ENCODE peak calls at places on chromosome 13, in ten cellular contexts. Y, E, K, B, F, L, J, G, U and T are unnamed samples.

GRCh38 chr13:21897140-21897539 is 226.3 kb downstream of the FGF9 start:
- DNase-seq in Y (no peak), E (no peak), K (no peak), B (no peak), F (no peak), L (no peak), J (no peak), G (no peak), U (no peak), T (no peak)

GRCh38 chr13:97140611-97141010 is 81.5 kb upstream of the MBNL2 start:
- DNase-seq in Y (no peak), E (no peak), K (no peak), B (no peak), F (peak), L (no peak), J (no peak), G (peak), U (peak), T (no peak)

GRCh38 chr13:45728759-45729158 is 26.6 kb downstream of the CBY2 start:
- DNase-seq in Y (peak), E (no peak), K (peak), B (no peak), F (no peak), L (no peak), J (peak), G (no peak), U (no peak), T (peak)

GRCh38 chr13:105139380-105140285 is 1395.8 kb downstream of the EFNB2 start:
- DNase-seq in Y (no peak), E (peak), K (peak), B (peak), F (peak), L (no peak), J (no peak), G (peak), U (peak), T (peak)

GRCh38 chr13:27263438-27263837 is 7.2 kb upstream of the RASL11A start:
- DNase-seq in Y (no peak), E (no peak), K (no peak), B (no peak), F (no peak), L (no peak), J (no peak), G (no peak), U (no peak), T (no peak)

GRCh38 chr13:110680852-110681251 is 25.1 kb downstream of the CARS2 start:
- DNase-seq in Y (no peak), E (no peak), K (peak), B (no peak), F (no peak), L (no peak), J (peak), G (peak), U (no peak), T (peak)

GRCh38 chr13:112053167-112053743 is 13.7 kb upstream of the SOX1 start:
- DNase-seq in Y (no peak), E (no peak), K (no peak), B (no peak), F (no peak), L (no peak), J (no peak), G (no peak), U (no peak), T (no peak)

GRCh38 chr13:30038884-30039283 is 188.5 kb upstream of the UBL3 start:
- DNase-seq in Y (no peak), E (no peak), K (no peak), B (no peak), F (no peak), L (no peak), J (no peak), G (no peak), U (peak), T (no peak)

GRCh38 chr13:37657134-37657533 is 58.6 kb upstream of the POSTN start:
- DNase-seq in Y (no peak), E (no peak), K (no peak), B (no peak), F (peak), L (no peak), J (no peak), G (peak), U (peak), T (no peak)

GRCh38 chr13:26460652-26461051 is 96.8 kb upstream of the WASF3 start:
- DNase-seq in Y (no peak), E (no peak), K (no peak), B (peak), F (peak), L (peak), J (no peak), G (peak), U (peak), T (no peak)

GRCh38 chr13:26941345-26942174 is 181.0 kb upstream of the GPR12 start:
- DNase-seq in Y (no peak), E (no peak), K (no peak), B (no peak), F (peak), L (no peak), J (no peak), G (peak), U (peak), T (no peak)

GRCh38 chr13:51518847-51519246 is 65.4 kb upstream of the WDFY2 start:
- DNase-seq in Y (no peak), E (no peak), K (no peak), B (no peak), F (peak), L (no peak), J (no peak), G (no peak), U (peak), T (no peak)

GRCh38 chr13:76865109-76865508 is 21.1 kb downstream of the KCTD12 start:
- DNase-seq in Y (no peak), E (no peak), K (no peak), B (no peak), F (no peak), L (no peak), J (no peak), G (no peak), U (no peak), T (no peak)

DNA sequence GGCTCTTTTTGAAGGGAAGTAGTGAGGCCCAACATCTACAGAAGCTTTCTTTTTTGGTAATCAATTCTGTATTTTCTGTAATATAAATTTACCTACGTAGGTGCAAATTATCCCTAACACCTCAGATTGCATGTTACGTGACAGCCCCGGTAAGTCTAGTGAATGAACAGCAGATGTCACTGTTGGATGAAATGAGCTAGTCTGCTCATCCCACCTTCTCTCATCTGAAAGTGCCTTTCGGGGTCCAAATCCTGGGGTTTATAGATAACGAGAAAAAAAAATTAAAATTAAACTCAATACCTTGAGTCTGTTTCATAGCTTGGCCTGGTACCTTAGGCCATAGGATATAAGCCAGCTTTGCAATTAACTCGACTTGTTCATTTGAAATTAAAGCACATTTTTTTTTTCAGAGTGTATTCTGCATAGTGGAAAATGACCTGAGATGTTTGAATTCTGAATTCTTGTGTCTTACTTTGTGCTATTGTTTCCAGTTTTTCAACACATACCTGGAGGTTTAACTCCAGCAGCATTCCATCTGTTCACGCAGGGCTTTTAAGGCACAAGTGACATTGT is 548.2 kb downstream of the GPC5 start:
- DNase-seq in Y (no peak), E (no peak), K (peak), B (no peak), F (no peak), L (no peak), J (peak), G (peak), U (no peak), T (peak)
- TF ChIP-seq CTCF in Y (no peak), E (no peak), K (no peak), B (no peak), F (peak), L (peak), J (no peak), G (peak), U (no peak), T (peak)

GRCh38 chr13:75724742-75725504 is 88.8 kb downstream of the LMO7 start:
- DNase-seq in Y (no peak), E (no peak), K (no peak), B (no peak), F (no peak), L (no peak), J (no peak), G (no peak), U (no peak), T (no peak)
- H3K4me3 ChIP-seq in Y (no peak), E (no peak), K (no peak), B (no peak), F (no peak), L (no peak), J (no peak), G (no peak), U (no peak), T (no peak)

DNA sequence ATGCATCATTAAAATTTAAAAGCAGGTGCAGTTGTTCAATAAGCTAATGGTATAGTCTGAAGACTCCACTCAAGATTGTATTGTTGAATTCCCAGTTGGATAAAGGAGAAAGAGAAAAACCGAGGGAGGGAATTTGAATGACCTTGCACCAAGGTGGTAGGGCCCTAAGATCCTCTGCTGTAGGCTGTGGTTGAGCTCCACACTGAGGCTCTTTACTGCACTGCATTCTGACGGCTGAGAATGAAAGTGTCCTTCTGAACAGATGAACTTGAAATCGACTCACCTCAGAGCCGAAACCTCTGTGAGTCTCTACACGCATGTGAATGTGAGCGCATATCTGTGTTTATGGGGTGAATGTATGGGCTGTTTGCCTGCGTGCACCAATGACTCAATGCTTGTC is 388.9 kb upstream of the DACH1 start:
- DNase-seq in Y (no peak), E (no peak), K (no peak), B (no peak), F (peak), L (peak), J (no peak), G (peak), U (peak), T (peak)
- TF ChIP-seq CTCF in Y (no peak), E (no peak), K (peak), B (peak), F (peak), L (peak), J (no peak), G (peak), U (peak), T (peak)

GRCh38 chr13:99993660-99994455 is 12.3 kb downstream of the ZIC2 start:
- DNase-seq in Y (no peak), E (no peak), K (no peak), B (no peak), F (no peak), L (no peak), J (no peak), G (peak), U (no peak), T (no peak)

GRCh38 chr13:99992912-99993311 is 11.3 kb downstream of the ZIC2 start:
- DNase-seq in Y (no peak), E (no peak), K (no peak), B (no peak), F (no peak), L (no peak), J (no peak), G (peak), U (no peak), T (no peak)

GRCh38 chr13:99991806-99992242 is 10.2 kb downstream of the ZIC2 start:
- DNase-seq in Y (no peak), E (no peak), K (no peak), B (no peak), F (no peak), L (no peak), J (no peak), G (peak), U (no peak), T (no peak)

GRCh38 chr13:99991013-99991805 is 9.6 kb downstream of the ZIC2 start:
- DNase-seq in Y (no peak), E (no peak), K (no peak), B (no peak), F (no peak), L (no peak), J (no peak), G (peak), U (no peak), T (no peak)

GRCh38 chr13:99992376-99992775 is 10.8 kb downstream of the ZIC2 start:
- DNase-seq in Y (no peak), E (no peak), K (no peak), B (no peak), F (no peak), L (no peak), J (no peak), G (peak), U (no peak), T (no peak)
- H3K4me3 ChIP-seq in Y (no peak), E (no peak), K (no peak), B (no peak), F (no peak), L (no peak), J (no peak), G (no peak), U (no peak), T (no peak)